ENCODE peak calls at places on chromosomes 13 and 19, in eight cellular contexts. One of them, this sample, is unnamed.
A peak's percentile ranks its signal among the peaks of the same experiment; 100 is the strongest.

GRCh38 chr13:20301391-20302071 is 69.4 kb upstream of the GJB6 start:
- DNase-seq in neuronal stem cell: peak; percentile 2
- DNase-seq in cardiac muscle cell: no peak
- DNase-seq in neural progenitor cell: peak; percentile 29
- DNase-seq in body of pancreas: no peak
- DNase-seq in CD8-positive, alpha-beta memory T cell: no peak
- DNase-seq in thoracic aorta: no peak
- DNase-seq in ovary: peak; percentile 28
- DNase-seq in this sample: no peak

GRCh38 chr19:47379398-47379938 is 30.4 kb downstream of the DHX34 start:
- DNase-seq in ovary: no peak
- DNase-seq in neuronal stem cell: no peak
- DNase-seq in CD8-positive, alpha-beta memory T cell: no peak
- DNase-seq in body of pancreas: peak; percentile 35
- DNase-seq in cardiac muscle cell: no peak
- DNase-seq in thoracic aorta: no peak
- DNase-seq in neural progenitor cell: no peak
- DNase-seq in this sample: no peak

GRCh38 chr13:85313761-85314503 is 485.3 kb downstream of the SLITRK6 start:
- DNase-seq in thoracic aorta: no peak
- DNase-seq in neuronal stem cell: no peak
- DNase-seq in cardiac muscle cell: no peak
- DNase-seq in neural progenitor cell: no peak
- DNase-seq in ovary: no peak
- DNase-seq in body of pancreas: no peak
- DNase-seq in CD8-positive, alpha-beta memory T cell: no peak
- DNase-seq in this sample: no peak

GRCh38 chr19:6248341-6248740 is 31.4 kb downstream of the MLLT1 start:
- DNase-seq in body of pancreas: no peak
- DNase-seq in neural progenitor cell: no peak
- DNase-seq in ovary: no peak
- DNase-seq in neuronal stem cell: no peak
- DNase-seq in cardiac muscle cell: no peak
- DNase-seq in thoracic aorta: no peak
- DNase-seq in CD8-positive, alpha-beta memory T cell: no peak
- DNase-seq in this sample: no peak

GRCh38 chr13:25046985-25047660 is 48.8 kb upstream of the PABPC3 start:
- DNase-seq in thoracic aorta: no peak
- DNase-seq in neural progenitor cell: peak; percentile 83
- DNase-seq in ovary: no peak
- DNase-seq in neuronal stem cell: peak; percentile 62
- DNase-seq in body of pancreas: no peak
- DNase-seq in CD8-positive, alpha-beta memory T cell: no peak
- DNase-seq in cardiac muscle cell: peak; percentile 71
- DNase-seq in this sample: peak; percentile 93

GRCh38 chr19:32676186-32676894 is 692 bp downstream of the RGS9BP start:
- DNase-seq in ovary: no peak
- DNase-seq in body of pancreas: peak; percentile 43
- DNase-seq in CD8-positive, alpha-beta memory T cell: peak; percentile 4
- DNase-seq in neural progenitor cell: peak; percentile 63
- DNase-seq in neuronal stem cell: peak; percentile 15
- DNase-seq in thoracic aorta: no peak
- DNase-seq in cardiac muscle cell: peak; percentile 12
- DNase-seq in this sample: peak; percentile 21

GRCh38 chr19:18262917-18263316 is 11.3 kb downstream of the IQCN start:
- DNase-seq in CD8-positive, alpha-beta memory T cell: no peak
- DNase-seq in body of pancreas: no peak
- DNase-seq in cardiac muscle cell: no peak
- DNase-seq in ovary: no peak
- DNase-seq in neural progenitor cell: no peak
- DNase-seq in thoracic aorta: no peak
- DNase-seq in neuronal stem cell: no peak
- DNase-seq in this sample: no peak

GRCh38 chr13:75405976-75406703 is 75.8 kb downstream of the TBC1D4 start:
- DNase-seq in neuronal stem cell: peak; percentile 23
- DNase-seq in body of pancreas: no peak
- DNase-seq in cardiac muscle cell: no peak
- DNase-seq in neural progenitor cell: peak; percentile 30
- DNase-seq in thoracic aorta: no peak
- DNase-seq in CD8-positive, alpha-beta memory T cell: no peak
- DNase-seq in ovary: no peak
- DNase-seq in this sample: no peak

GRCh38 chr19:30695171-30695875 is 323.1 kb downstream of the ZNF536 start:
- DNase-seq in CD8-positive, alpha-beta memory T cell: no peak
- DNase-seq in cardiac muscle cell: peak; percentile 48
- DNase-seq in thoracic aorta: no peak
- DNase-seq in body of pancreas: no peak
- DNase-seq in neural progenitor cell: peak; percentile 71
- DNase-seq in ovary: no peak
- DNase-seq in neuronal stem cell: no peak
- DNase-seq in this sample: no peak

GRCh38 chr19:15759962-15760565 is 22.3 kb downstream of the OR10H3 start:
- DNase-seq in cardiac muscle cell: no peak
- DNase-seq in neural progenitor cell: no peak
- DNase-seq in neuronal stem cell: no peak
- DNase-seq in CD8-positive, alpha-beta memory T cell: no peak
- DNase-seq in thoracic aorta: no peak
- DNase-seq in body of pancreas: no peak
- DNase-seq in ovary: no peak
- DNase-seq in this sample: no peak

GRCh38 chr13:73880365-73880764 is 253.8 kb downstream of the KLF12 start:
- DNase-seq in neural progenitor cell: no peak
- DNase-seq in neuronal stem cell: no peak
- DNase-seq in cardiac muscle cell: no peak
- DNase-seq in body of pancreas: no peak
- DNase-seq in ovary: no peak
- DNase-seq in CD8-positive, alpha-beta memory T cell: no peak
- DNase-seq in thoracic aorta: no peak
- DNase-seq in this sample: no peak

GRCh38 chr19:11088508-11089253 is 582 bp upstream of the LDLR start:
- DNase-seq in neural progenitor cell: no peak
- DNase-seq in body of pancreas: peak; percentile 57
- DNase-seq in neuronal stem cell: no peak
- DNase-seq in CD8-positive, alpha-beta memory T cell: no peak
- DNase-seq in thoracic aorta: no peak
- DNase-seq in cardiac muscle cell: peak; percentile 14
- DNase-seq in ovary: peak; percentile 69
- DNase-seq in this sample: no peak

GRCh38 chr19:15812059-15812722 is 3.3 kb downstream of the OR10H1 start:
- DNase-seq in neuronal stem cell: no peak
- DNase-seq in cardiac muscle cell: no peak
- DNase-seq in thoracic aorta: no peak
- DNase-seq in CD8-positive, alpha-beta memory T cell: no peak
- DNase-seq in ovary: no peak
- DNase-seq in neural progenitor cell: no peak
- DNase-seq in body of pancreas: no peak
- DNase-seq in this sample: no peak

GRCh38 chr13:40589285-40590109 is 76.9 kb downstream of the FOXO1 start:
- DNase-seq in cardiac muscle cell: peak; percentile 20
- DNase-seq in neuronal stem cell: peak; percentile 18
- DNase-seq in CD8-positive, alpha-beta memory T cell: no peak
- DNase-seq in neural progenitor cell: peak; percentile 38
- DNase-seq in ovary: no peak
- DNase-seq in thoracic aorta: no peak
- DNase-seq in body of pancreas: no peak
- DNase-seq in this sample: peak; percentile 8

GRCh38 chr13:20489185-20489820 is 36.4 kb downstream of the CRYL1 start:
- DNase-seq in body of pancreas: no peak
- DNase-seq in neuronal stem cell: peak; percentile 35
- DNase-seq in thoracic aorta: no peak
- DNase-seq in CD8-positive, alpha-beta memory T cell: peak; percentile 13
- DNase-seq in ovary: no peak
- DNase-seq in neural progenitor cell: no peak
- DNase-seq in cardiac muscle cell: no peak
- DNase-seq in this sample: no peak

GRCh38 chr19:15935167-15935702 is 906 bp upstream of the CYP4F11 start:
- DNase-seq in body of pancreas: no peak
- DNase-seq in ovary: no peak
- DNase-seq in cardiac muscle cell: no peak
- DNase-seq in CD8-positive, alpha-beta memory T cell: no peak
- DNase-seq in thoracic aorta: no peak
- DNase-seq in neural progenitor cell: no peak
- DNase-seq in neuronal stem cell: no peak
- DNase-seq in this sample: no peak

GRCh38 chr13:109773276-109773675 is 13.1 kb downstream of the IRS2 start:
- DNase-seq in CD8-positive, alpha-beta memory T cell: no peak
- DNase-seq in ovary: no peak
- DNase-seq in body of pancreas: no peak
- DNase-seq in cardiac muscle cell: no peak
- DNase-seq in neuronal stem cell: no peak
- DNase-seq in thoracic aorta: no peak
- DNase-seq in neural progenitor cell: no peak
- DNase-seq in this sample: no peak

GRCh38 chr13:84430441-84430840 is 548.2 kb upstream of the SLITRK1 start:
- DNase-seq in CD8-positive, alpha-beta memory T cell: no peak
- DNase-seq in cardiac muscle cell: no peak
- DNase-seq in thoracic aorta: no peak
- DNase-seq in neuronal stem cell: no peak
- DNase-seq in neural progenitor cell: no peak
- DNase-seq in ovary: no peak
- DNase-seq in body of pancreas: no peak
- DNase-seq in this sample: no peak

GRCh38 chr13:112985803-112986408 is 16.9 kb downstream of the MCF2L start:
- DNase-seq in ovary: no peak
- DNase-seq in CD8-positive, alpha-beta memory T cell: no peak
- DNase-seq in cardiac muscle cell: no peak
- DNase-seq in neural progenitor cell: no peak
- DNase-seq in neuronal stem cell: no peak
- DNase-seq in body of pancreas: no peak
- DNase-seq in thoracic aorta: no peak
- DNase-seq in this sample: no peak

GRCh38 chr13:19185086-19185864 is 3.7 kb upstream of the TUBA3C start:
- DNase-seq in cardiac muscle cell: no peak
- DNase-seq in thoracic aorta: no peak
- DNase-seq in CD8-positive, alpha-beta memory T cell: no peak
- DNase-seq in ovary: no peak
- DNase-seq in neuronal stem cell: no peak
- DNase-seq in body of pancreas: no peak
- DNase-seq in neural progenitor cell: no peak
- DNase-seq in this sample: no peak

GRCh38 chr13:76816394-76816793 is 69.8 kb downstream of the KCTD12 start:
- DNase-seq in neuronal stem cell: no peak
- DNase-seq in neural progenitor cell: no peak
- DNase-seq in thoracic aorta: no peak
- DNase-seq in CD8-positive, alpha-beta memory T cell: no peak
- DNase-seq in body of pancreas: no peak
- DNase-seq in ovary: no peak
- DNase-seq in cardiac muscle cell: no peak
- DNase-seq in this sample: no peak

GRCh38 chr19:57192064-57192395 is 730 bp downstream of the ZNF264 start:
- DNase-seq in CD8-positive, alpha-beta memory T cell: no peak
- DNase-seq in neuronal stem cell: no peak
- DNase-seq in cardiac muscle cell: peak; percentile 1
- DNase-seq in body of pancreas: no peak
- DNase-seq in neural progenitor cell: peak; percentile 15
- DNase-seq in ovary: no peak
- DNase-seq in thoracic aorta: no peak
- DNase-seq in this sample: no peak

GRCh38 chr13:109162248-109163051 is 533.0 kb downstream of the MYO16 start:
- DNase-seq in cardiac muscle cell: no peak
- DNase-seq in body of pancreas: no peak
- DNase-seq in CD8-positive, alpha-beta memory T cell: no peak
- DNase-seq in neural progenitor cell: no peak
- DNase-seq in thoracic aorta: no peak
- DNase-seq in neuronal stem cell: no peak
- DNase-seq in ovary: no peak
- DNase-seq in this sample: no peak

GRCh38 chr19:53579518-53579917 is 41.6 kb downstream of the ZNF331 start:
- DNase-seq in neural progenitor cell: no peak
- DNase-seq in neuronal stem cell: no peak
- DNase-seq in thoracic aorta: no peak
- DNase-seq in body of pancreas: no peak
- DNase-seq in CD8-positive, alpha-beta memory T cell: no peak
- DNase-seq in ovary: no peak
- DNase-seq in cardiac muscle cell: no peak
- DNase-seq in this sample: no peak
- H3K9me3 ChIP-seq in neural progenitor cell: peaks cover 15% of the 10 kb centered on the region
- H3K9me3 ChIP-seq in neuronal stem cell: peaks cover 28% of the 10 kb centered on the region
- H3K9me3 ChIP-seq in thoracic aorta: peaks cover 44% of the 10 kb centered on the region
- H3K9me3 ChIP-seq in body of pancreas: peaks cover 6% of the 10 kb centered on the region
- H3K9me3 ChIP-seq in CD8-positive, alpha-beta memory T cell: peaks cover 36% of the 10 kb centered on the region
- H3K9me3 ChIP-seq in ovary: no peaks in the 10 kb centered on the region
- H3K9me3 ChIP-seq in cardiac muscle cell: no peaks in the 10 kb centered on the region
- H3K9me3 ChIP-seq in this sample: peaks cover 17% of the 10 kb centered on the region

GRCh38 chr19:3272532-3272931 is 48.1 kb downstream of the CELF5 start:
- DNase-seq in body of pancreas: no peak
- DNase-seq in neuronal stem cell: no peak
- DNase-seq in thoracic aorta: no peak
- DNase-seq in ovary: no peak
- DNase-seq in cardiac muscle cell: no peak
- DNase-seq in CD8-positive, alpha-beta memory T cell: no peak
- DNase-seq in neural progenitor cell: no peak
- DNase-seq in this sample: no peak
- H3K27me3 ChIP-seq in body of pancreas: peaks cover 5% of the 10 kb centered on the region
- H3K27me3 ChIP-seq in neuronal stem cell: no peaks in the 10 kb centered on the region
- H3K27me3 ChIP-seq in thoracic aorta: peaks cover 8% of the 10 kb centered on the region
- H3K27me3 ChIP-seq in ovary: no peaks in the 10 kb centered on the region
- H3K27me3 ChIP-seq in cardiac muscle cell: peaks cover 39% of the 10 kb centered on the region
- H3K27me3 ChIP-seq in CD8-positive, alpha-beta memory T cell: peaks cover 17% of the 10 kb centered on the region
- H3K27me3 ChIP-seq in neural progenitor cell: peaks cover 26% of the 10 kb centered on the region
- H3K27me3 ChIP-seq in this sample: peaks cover 5% of the 10 kb centered on the region

GRCh38 chr13:48292650-48293049 is 10.9 kb upstream of the RB1 start:
- DNase-seq in CD8-positive, alpha-beta memory T cell: no peak
- DNase-seq in cardiac muscle cell: no peak
- DNase-seq in neural progenitor cell: no peak
- DNase-seq in body of pancreas: no peak
- DNase-seq in ovary: no peak
- DNase-seq in thoracic aorta: no peak
- DNase-seq in neuronal stem cell: no peak
- DNase-seq in this sample: no peak
- H3K9me3 ChIP-seq in CD8-positive, alpha-beta memory T cell: no peaks in the 10 kb centered on the region
- H3K9me3 ChIP-seq in cardiac muscle cell: no peaks in the 10 kb centered on the region
- H3K9me3 ChIP-seq in neural progenitor cell: no peaks in the 10 kb centered on the region
- H3K9me3 ChIP-seq in body of pancreas: no peaks in the 10 kb centered on the region
- H3K9me3 ChIP-seq in ovary: no peaks in the 10 kb centered on the region
- H3K9me3 ChIP-seq in thoracic aorta: no peaks in the 10 kb centered on the region
- H3K9me3 ChIP-seq in neuronal stem cell: no peaks in the 10 kb centered on the region
- H3K9me3 ChIP-seq in this sample: no peaks in the 10 kb centered on the region

GRCh38 chr19:7787602-7788177 is 24.6 kb downstream of the CLEC4M start:
- DNase-seq in neuronal stem cell: no peak
- DNase-seq in cardiac muscle cell: no peak
- DNase-seq in neural progenitor cell: no peak
- DNase-seq in ovary: no peak
- DNase-seq in body of pancreas: no peak
- DNase-seq in thoracic aorta: no peak
- DNase-seq in CD8-positive, alpha-beta memory T cell: no peak
- DNase-seq in this sample: no peak

GRCh38 chr19:7788178-7788932 is 25.3 kb downstream of the CLEC4M start:
- DNase-seq in cardiac muscle cell: peak; percentile 39
- DNase-seq in body of pancreas: no peak
- DNase-seq in neuronal stem cell: no peak
- DNase-seq in CD8-positive, alpha-beta memory T cell: no peak
- DNase-seq in ovary: no peak
- DNase-seq in neural progenitor cell: peak; percentile 62
- DNase-seq in thoracic aorta: no peak
- DNase-seq in this sample: no peak

GRCh38 chr19:7784856-7785255 is 21.8 kb downstream of the CLEC4M start:
- DNase-seq in cardiac muscle cell: no peak
- DNase-seq in ovary: no peak
- DNase-seq in body of pancreas: no peak
- DNase-seq in thoracic aorta: no peak
- DNase-seq in CD8-positive, alpha-beta memory T cell: no peak
- DNase-seq in neuronal stem cell: no peak
- DNase-seq in neural progenitor cell: no peak
- DNase-seq in this sample: no peak

GRCh38 chr19:7788933-7789323 is 25.9 kb downstream of the CLEC4M start:
- DNase-seq in cardiac muscle cell: no peak
- DNase-seq in ovary: no peak
- DNase-seq in neural progenitor cell: no peak
- DNase-seq in body of pancreas: no peak
- DNase-seq in neuronal stem cell: no peak
- DNase-seq in thoracic aorta: no peak
- DNase-seq in CD8-positive, alpha-beta memory T cell: no peak
- DNase-seq in this sample: no peak

GRCh38 chr19:7787141-7787540 is 24.1 kb downstream of the CLEC4M start:
- DNase-seq in cardiac muscle cell: no peak
- DNase-seq in neural progenitor cell: no peak
- DNase-seq in thoracic aorta: no peak
- DNase-seq in body of pancreas: peak; percentile 73
- DNase-seq in CD8-positive, alpha-beta memory T cell: no peak
- DNase-seq in ovary: no peak
- DNase-seq in neuronal stem cell: no peak
- DNase-seq in this sample: no peak
- H3K27me3 ChIP-seq in cardiac muscle cell: peaks cover 81% of the 10 kb centered on the region
- H3K27me3 ChIP-seq in neural progenitor cell: peaks cover 97% of the 10 kb centered on the region
- H3K27me3 ChIP-seq in thoracic aorta: no peaks in the 10 kb centered on the region
- H3K27me3 ChIP-seq in body of pancreas: peaks cover 22% of the 10 kb centered on the region
- H3K27me3 ChIP-seq in CD8-positive, alpha-beta memory T cell: peaks cover 4% of the 10 kb centered on the region
- H3K27me3 ChIP-seq in ovary: no peaks in the 10 kb centered on the region
- H3K27me3 ChIP-seq in neuronal stem cell: peaks cover 16% of the 10 kb centered on the region
- H3K27me3 ChIP-seq in this sample: no peaks in the 10 kb centered on the region

This sample was measured in WERI-Rb-1.